ENCODE peak calls at places on chromosomes 6 and 20, in six cellular contexts. One of them, this sample, is unnamed.

GRCh38 chr6:43728586-43728985 is 41.0 kb upstream of the MRPS18A start:
- DNase-seq in suprapubic skin: peak; percentile 28
- DNase-seq in IMR-90: no peak
- DNase-seq in spleen: no peak
- DNase-seq in transverse colon: no peak
- DNase-seq in tibial nerve: no peak
- DNase-seq in this sample: no peak

GRCh38 chr6:69961251-69961650 is 94.9 kb downstream of the COL19A1 start:
- DNase-seq in suprapubic skin: no peak
- DNase-seq in IMR-90: no peak
- DNase-seq in spleen: no peak
- DNase-seq in transverse colon: no peak
- DNase-seq in tibial nerve: no peak
- DNase-seq in this sample: no peak

GRCh38 chr6:49054311-49054710 is 408.7 kb downstream of the MMUT start:
- DNase-seq in suprapubic skin: no peak
- DNase-seq in IMR-90: no peak
- DNase-seq in spleen: no peak
- DNase-seq in transverse colon: no peak
- DNase-seq in tibial nerve: no peak
- DNase-seq in this sample: no peak

GRCh38 chr6:125869427-125869826 is 78.7 kb downstream of the NCOA7 start:
- DNase-seq in suprapubic skin: no peak
- DNase-seq in IMR-90: no peak
- DNase-seq in spleen: no peak
- DNase-seq in transverse colon: no peak
- DNase-seq in tibial nerve: no peak
- DNase-seq in this sample: no peak

GRCh38 chr6:158408552-158409130 is 96.4 kb downstream of the TULP4 start:
- DNase-seq in suprapubic skin: peak; percentile 67
- DNase-seq in IMR-90: peak; percentile 76
- DNase-seq in spleen: no peak
- DNase-seq in transverse colon: no peak
- DNase-seq in tibial nerve: peak; percentile 56
- DNase-seq in this sample: peak; percentile 57

GRCh38 chr6:26473758-26474438 is 16.1 kb downstream of the BTN2A1 start:
- DNase-seq in suprapubic skin: peak; percentile 84
- DNase-seq in IMR-90: peak; percentile 97
- DNase-seq in spleen: peak; percentile 92
- DNase-seq in transverse colon: peak; percentile 89
- DNase-seq in tibial nerve: peak; percentile 67
- DNase-seq in this sample: peak; percentile 95

GRCh38 chr6:170102582-170103481 is 188.0 kb downstream of the DLL1 start:
- DNase-seq in suprapubic skin: peak; percentile 41
- DNase-seq in IMR-90: no peak
- DNase-seq in spleen: peak; percentile 64
- DNase-seq in transverse colon: peak; percentile 1
- DNase-seq in tibial nerve: no peak
- DNase-seq in this sample: no peak

GRCh38 chr20:24746351-24746685 is 202.8 kb upstream of the CST7 start:
- DNase-seq in suprapubic skin: no peak
- DNase-seq in IMR-90: no peak
- DNase-seq in spleen: peak; percentile 74
- DNase-seq in transverse colon: peak; percentile 85
- DNase-seq in tibial nerve: no peak
- DNase-seq in this sample: no peak

GRCh38 chr20:34624628-34625027 is 52.3 kb downstream of the PIGU start:
- DNase-seq in suprapubic skin: no peak
- DNase-seq in IMR-90: no peak
- DNase-seq in spleen: no peak
- DNase-seq in transverse colon: no peak
- DNase-seq in tibial nerve: no peak
- DNase-seq in this sample: no peak

GRCh38 chr6:134247271-134247833 is 70.6 kb downstream of the SGK1 start:
- DNase-seq in suprapubic skin: no peak
- DNase-seq in IMR-90: no peak
- DNase-seq in spleen: peak; percentile 76
- DNase-seq in transverse colon: peak; percentile 19
- DNase-seq in tibial nerve: no peak
- DNase-seq in this sample: no peak

GRCh38 chr6:117795234-117795633 is 111.8 kb upstream of the SLC35F1 start:
- DNase-seq in suprapubic skin: no peak
- DNase-seq in IMR-90: no peak
- DNase-seq in spleen: no peak
- DNase-seq in transverse colon: no peak
- DNase-seq in tibial nerve: no peak
- DNase-seq in this sample: no peak
- TF ChIP-seq POLR2A in suprapubic skin: no peak
- TF ChIP-seq POLR2A in IMR-90: no peak
- TF ChIP-seq POLR2A in spleen: no peak
- TF ChIP-seq POLR2A in transverse colon: no peak
- TF ChIP-seq POLR2A in tibial nerve: no peak
- TF ChIP-seq POLR2A in this sample: no peak

GRCh38 chr6:111874030-111874425 is 776 bp upstream of the FYN start:
- DNase-seq in suprapubic skin: no peak
- DNase-seq in IMR-90: peak; percentile 20
- DNase-seq in spleen: no peak
- DNase-seq in transverse colon: peak; percentile 19
- DNase-seq in tibial nerve: no peak
- DNase-seq in this sample: no peak

GRCh38 chr6:111871725-111872520 is 1.3 kb downstream of the FYN start:
- DNase-seq in suprapubic skin: no peak
- DNase-seq in IMR-90: peak; percentile 30
- DNase-seq in spleen: peak; percentile 80
- DNase-seq in transverse colon: peak; percentile 8
- DNase-seq in tibial nerve: no peak
- DNase-seq in this sample: no peak

GRCh38 chr6:111871207-111871606 is 2.0 kb downstream of the FYN start:
- DNase-seq in suprapubic skin: no peak
- DNase-seq in IMR-90: no peak
- DNase-seq in spleen: no peak
- DNase-seq in transverse colon: no peak
- DNase-seq in tibial nerve: no peak
- DNase-seq in this sample: no peak

GRCh38 chr6:111872521-111873177 is 603 bp downstream of the FYN start:
- DNase-seq in suprapubic skin: peak; percentile 75
- DNase-seq in IMR-90: peak; percentile 30
- DNase-seq in spleen: peak; percentile 89
- DNase-seq in transverse colon: peak; percentile 34
- DNase-seq in tibial nerve: peak; percentile 24
- DNase-seq in this sample: no peak

GRCh38 chr6:111873178-111874029 is at the start of gene FYN:
- DNase-seq in suprapubic skin: peak; percentile 98
- DNase-seq in IMR-90: peak; percentile 92
- DNase-seq in spleen: peak; percentile 99
- DNase-seq in transverse colon: peak; percentile 96
- DNase-seq in tibial nerve: peak; percentile 98
- DNase-seq in this sample: peak; percentile 99
- TF ChIP-seq POLR2A in suprapubic skin: peak; percentile 30
- TF ChIP-seq POLR2A in IMR-90: peak; percentile 81
- TF ChIP-seq POLR2A in spleen: peak; percentile 73
- TF ChIP-seq POLR2A in transverse colon: peak; percentile 68
- TF ChIP-seq POLR2A in tibial nerve: peak; percentile 90
- TF ChIP-seq POLR2A in this sample: peak; percentile 59

DNA sequence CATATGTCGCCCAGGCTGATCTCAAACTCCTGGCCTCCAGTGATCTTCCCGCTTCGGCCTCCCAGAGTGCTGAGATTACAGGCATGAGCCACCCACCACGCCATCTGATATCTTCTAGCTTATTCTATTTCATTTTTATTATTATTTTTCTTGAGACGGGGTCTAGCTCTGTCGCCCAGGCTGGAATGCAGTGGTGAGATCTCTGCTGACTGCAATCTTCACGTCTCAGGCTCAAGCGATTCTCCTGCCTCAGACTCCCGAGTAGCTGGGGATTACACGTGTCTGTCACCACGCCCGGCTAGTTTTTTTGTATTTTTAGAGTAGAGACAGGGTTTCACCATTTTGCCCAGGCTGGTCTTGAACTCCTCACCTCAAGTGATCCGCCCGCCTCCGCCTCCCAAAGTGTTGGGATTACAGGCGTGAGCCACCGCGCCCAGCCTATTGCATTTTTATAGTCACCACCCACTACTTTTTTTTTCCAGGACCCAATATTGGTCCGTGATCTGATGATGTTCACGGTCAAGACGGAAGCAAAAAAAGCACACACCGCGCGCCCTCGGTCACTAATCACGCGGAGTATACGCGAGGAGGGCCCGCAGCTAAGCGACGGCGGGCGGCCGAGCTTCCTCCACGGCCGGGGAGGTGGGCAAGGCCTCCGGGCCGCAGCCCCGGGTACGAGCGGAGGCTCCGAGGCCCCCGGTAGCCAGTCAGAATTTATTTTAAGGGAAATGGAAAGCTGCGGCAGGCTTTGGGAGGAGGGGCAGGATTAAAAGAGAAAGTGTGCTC is 1.1 kb upstream of the LSM14B start:
- DNase-seq in suprapubic skin: peak; percentile 75
- DNase-seq in IMR-90: peak; percentile 61
- DNase-seq in spleen: no peak
- DNase-seq in transverse colon: peak; percentile 66
- DNase-seq in tibial nerve: no peak
- DNase-seq in this sample: peak; percentile 93
- TF ChIP-seq POLR2A in suprapubic skin: no peak
- TF ChIP-seq POLR2A in IMR-90: no peak
- TF ChIP-seq POLR2A in spleen: no peak
- TF ChIP-seq POLR2A in transverse colon: peak; percentile 79
- TF ChIP-seq POLR2A in tibial nerve: no peak
- TF ChIP-seq POLR2A in this sample: peak; percentile 46

DNA sequence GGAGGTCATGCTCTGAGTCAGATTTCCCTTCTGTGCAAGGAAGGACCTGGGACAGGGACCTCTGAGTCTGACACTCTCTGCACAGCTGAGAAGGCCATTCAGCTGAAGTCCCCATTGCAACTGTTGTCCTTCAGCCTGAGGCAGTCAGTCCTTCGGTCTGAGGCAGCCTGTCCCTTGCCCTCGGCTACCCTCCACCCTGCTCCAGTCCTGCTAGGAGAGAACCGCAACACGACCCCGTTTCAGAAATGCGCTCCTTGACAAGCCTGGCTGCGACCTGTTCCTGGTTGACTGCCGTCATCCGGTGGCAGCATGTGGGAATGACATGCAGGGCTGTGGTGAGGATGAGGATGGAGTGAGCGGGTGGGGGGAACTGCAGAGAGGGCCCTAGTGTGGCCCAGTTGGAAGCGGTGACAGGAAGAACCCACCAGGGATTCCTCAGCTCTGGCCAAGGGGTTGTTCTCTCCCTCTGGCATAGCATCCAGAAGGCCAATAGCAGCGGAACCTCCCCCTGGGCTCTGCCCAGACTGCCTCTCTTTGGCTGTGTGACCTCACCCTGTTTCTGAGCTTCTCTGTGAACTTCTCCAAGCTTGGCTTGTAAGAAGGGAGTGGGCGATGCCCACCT is 40.3 kb upstream of the ANGPT4 start:
- DNase-seq in suprapubic skin: peak; percentile 75
- DNase-seq in IMR-90: peak; percentile 51
- DNase-seq in spleen: peak; percentile 91
- DNase-seq in transverse colon: peak; percentile 61
- DNase-seq in tibial nerve: peak; percentile 58
- DNase-seq in this sample: no peak
- TF ChIP-seq POLR2A in suprapubic skin: no peak
- TF ChIP-seq POLR2A in IMR-90: peak; percentile 57
- TF ChIP-seq POLR2A in spleen: no peak
- TF ChIP-seq POLR2A in transverse colon: no peak
- TF ChIP-seq POLR2A in tibial nerve: no peak
- TF ChIP-seq POLR2A in this sample: no peak

GRCh38 chr6:146444195-146444594 is 99.4 kb upstream of the RAB32 start:
- DNase-seq in suprapubic skin: no peak
- DNase-seq in IMR-90: no peak
- DNase-seq in spleen: no peak
- DNase-seq in transverse colon: no peak
- DNase-seq in tibial nerve: no peak
- DNase-seq in this sample: no peak

DNA sequence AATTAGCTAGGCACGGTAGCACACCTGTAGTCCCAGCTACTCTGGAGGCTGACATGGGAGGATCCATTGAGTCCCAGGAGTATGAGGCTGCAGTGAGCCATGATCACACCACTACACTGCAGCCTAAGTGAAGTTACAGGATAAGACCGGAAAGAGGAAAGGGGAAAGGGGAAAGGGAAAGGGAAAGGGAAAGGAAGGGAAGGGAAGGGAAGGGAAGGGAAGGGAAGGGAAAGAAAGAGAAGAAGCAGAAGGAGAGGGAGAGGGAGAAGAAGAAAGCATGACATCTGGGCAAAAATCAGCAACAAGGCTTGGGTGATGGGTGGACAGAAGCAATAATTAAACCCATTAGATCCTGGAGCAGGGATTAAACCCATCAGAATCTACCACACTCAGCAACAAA is 101.7 kb upstream of the RAB32 start:
- DNase-seq in suprapubic skin: no peak
- DNase-seq in IMR-90: no peak
- DNase-seq in spleen: no peak
- DNase-seq in transverse colon: no peak
- DNase-seq in tibial nerve: no peak
- DNase-seq in this sample: no peak
- TF ChIP-seq POLR2A in suprapubic skin: no peak
- TF ChIP-seq POLR2A in IMR-90: no peak
- TF ChIP-seq POLR2A in spleen: no peak
- TF ChIP-seq POLR2A in transverse colon: no peak
- TF ChIP-seq POLR2A in tibial nerve: no peak
- TF ChIP-seq POLR2A in this sample: no peak

GRCh38 chr20:38903335-38903734 is 22.9 kb upstream of the FAM83D start:
- DNase-seq in suprapubic skin: no peak
- DNase-seq in IMR-90: no peak
- DNase-seq in spleen: peak; percentile 7
- DNase-seq in transverse colon: no peak
- DNase-seq in tibial nerve: no peak
- DNase-seq in this sample: no peak
- TF ChIP-seq POLR2A in suprapubic skin: no peak
- TF ChIP-seq POLR2A in IMR-90: no peak
- TF ChIP-seq POLR2A in spleen: no peak
- TF ChIP-seq POLR2A in transverse colon: no peak
- TF ChIP-seq POLR2A in tibial nerve: no peak
- TF ChIP-seq POLR2A in this sample: no peak

GRCh38 chr6:31399589-31400466 is 3.6 kb upstream of the MICA start:
- DNase-seq in suprapubic skin: peak; percentile 96
- DNase-seq in IMR-90: peak; percentile 80
- DNase-seq in spleen: peak; percentile 92
- DNase-seq in transverse colon: peak; percentile 94
- DNase-seq in tibial nerve: peak; percentile 86
- DNase-seq in this sample: peak; percentile 97
- TF ChIP-seq POLR2A in suprapubic skin: no peak
- TF ChIP-seq POLR2A in IMR-90: peak; percentile 22
- TF ChIP-seq POLR2A in spleen: no peak
- TF ChIP-seq POLR2A in transverse colon: peak; percentile 75
- TF ChIP-seq POLR2A in tibial nerve: peak; percentile 45
- TF ChIP-seq POLR2A in this sample: peak; percentile 27

DNA sequence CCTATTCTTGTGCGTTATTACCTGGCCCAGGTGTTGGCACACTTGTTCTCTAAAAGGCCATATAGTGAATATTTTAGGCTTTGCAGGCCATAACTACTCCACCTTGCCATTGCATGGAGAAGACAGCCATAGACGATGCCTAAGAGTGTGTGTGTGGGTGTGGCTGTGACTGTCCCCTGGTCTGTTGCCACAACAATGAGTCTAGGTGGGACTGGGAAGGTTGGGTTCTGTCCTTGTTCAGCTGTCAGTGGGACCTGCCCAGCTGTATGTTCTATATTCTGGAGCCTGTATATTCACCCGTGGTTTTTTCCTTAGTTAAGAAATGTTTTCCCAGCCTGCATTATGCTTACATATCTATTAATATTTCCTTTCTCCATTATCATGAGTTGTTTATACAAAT is 38.6 kb downstream of the CEP43 start:
- DNase-seq in suprapubic skin: no peak
- DNase-seq in IMR-90: no peak
- DNase-seq in spleen: no peak
- DNase-seq in transverse colon: no peak
- DNase-seq in tibial nerve: no peak
- DNase-seq in this sample: no peak
- TF ChIP-seq POLR2A in suprapubic skin: no peak
- TF ChIP-seq POLR2A in IMR-90: no peak
- TF ChIP-seq POLR2A in spleen: no peak
- TF ChIP-seq POLR2A in transverse colon: no peak
- TF ChIP-seq POLR2A in tibial nerve: no peak
- TF ChIP-seq POLR2A in this sample: no peak

This sample was measured in esophagus muscularis mucosa.